ENCODE peak calls at places on chromosomes 13 and 19, in eight cellular contexts. M is GM23248, B is fibroblast of lung, D is endothelial cell of umbilical vein, N is MM.1S, V is hepatocyte, L is HCT116, Z is PC-3. K is an unnamed sample. For H3K27me3, the result is how much of the 10 kb centered on the place peaks cover.

GRCh38 chr19:16320987-16321386 is 3.6 kb upstream of the KLF2 start:
- DNase-seq in N (no peak), B (peak), M (no peak), V (no peak), Z (peak), L (no peak), D (no peak), K (no peak)

GRCh38 chr13:38417727-38418126 is 68.1 kb downstream of the UFM1 start:
- DNase-seq in D (no peak), Z (peak), M (peak), N (peak), B (no peak), V (peak), L (no peak), K (peak)

GRCh38 chr19:9958451-9958850 is 22.1 kb upstream of the OLFM2 start:
- DNase-seq in Z (no peak), L (no peak), M (peak), B (peak), V (no peak), D (no peak), N (no peak), K (no peak)

GRCh38 chr19:6273701-6274601 is 5.8 kb downstream of the MLLT1 start:
- DNase-seq in N (no peak), D (peak), M (peak), Z (peak), B (peak), L (no peak), V (peak), K (no peak)

GRCh38 chr19:56869886-56870285 is 29.4 kb upstream of the PEG3 start:
- DNase-seq in V (no peak), B (no peak), M (no peak), N (no peak), Z (no peak), D (no peak), L (no peak), K (no peak)

GRCh38 chr19:58097349-58097748 is 682 bp downstream of the ZSCAN18 start:
- DNase-seq in D (no peak), B (no peak), L (no peak), Z (no peak), V (no peak), N (no peak), M (no peak), K (no peak)

GRCh38 chr19:55624109-55625003 is at the start of gene ZNF784:
- DNase-seq in N (peak), M (peak), D (peak), B (peak), L (peak), V (peak), Z (peak), K (peak)

GRCh38 chr13:101139076-101139475 is 277.2 kb downstream of the NALCN start:
- DNase-seq in D (no peak), V (no peak), B (peak), M (peak), N (no peak), Z (no peak), L (no peak), K (no peak)

GRCh38 chr19:37980419-37980975 is 73.5 kb downstream of the SIPA1L3 start:
- DNase-seq in V (no peak), D (no peak), N (no peak), L (no peak), B (peak), Z (no peak), M (no peak), K (no peak)

GRCh38 chr13:42041684-42042035 is 6.8 kb upstream of the DGKH start:
- DNase-seq in M (peak), N (no peak), D (no peak), Z (peak), B (peak), V (peak), L (no peak), K (peak)

GRCh38 chr19:31616031-31616430 is 266.8 kb upstream of the TSHZ3 start:
- DNase-seq in Z (no peak), V (no peak), N (no peak), D (no peak), B (peak), L (no peak), M (no peak), K (no peak)

DNA sequence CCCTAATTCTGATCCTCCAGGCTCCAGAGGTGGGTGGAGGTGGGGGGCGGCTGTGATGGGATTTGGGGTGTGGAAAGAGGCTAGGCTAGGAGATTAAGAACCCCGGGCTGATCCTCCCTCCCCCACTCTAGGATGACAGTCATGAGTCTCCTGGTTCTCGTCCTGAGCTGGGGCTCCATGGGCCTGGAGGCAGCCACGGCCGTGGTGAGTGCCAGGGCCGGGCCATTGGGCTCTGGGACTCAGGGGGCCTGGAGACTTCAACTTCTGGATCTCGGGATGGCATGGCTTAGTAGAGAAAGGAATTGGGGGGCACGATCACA is 13.9 kb downstream of the TTYH1 start:
- DNase-seq in L (no peak), D (no peak), Z (no peak), V (no peak), M (no peak), N (no peak), B (no peak), K (no peak)
- H3K27me3 ChIP-seq in L (under half), D (under half), Z (under half), V (under half), M (under half), N (half or more), B (under half), K (under half)

GRCh38 chr19:18109731-18110671 is 12.4 kb downstream of the MAST3 start:
- DNase-seq in V (peak), M (peak), D (no peak), N (peak), L (no peak), B (no peak), Z (peak), K (peak)
- TF ChIP-seq EZH2 in V (no peak), M (no peak), D (no peak), N (no peak), L (no peak), B (no peak), Z (no peak), K (no peak)

DNA sequence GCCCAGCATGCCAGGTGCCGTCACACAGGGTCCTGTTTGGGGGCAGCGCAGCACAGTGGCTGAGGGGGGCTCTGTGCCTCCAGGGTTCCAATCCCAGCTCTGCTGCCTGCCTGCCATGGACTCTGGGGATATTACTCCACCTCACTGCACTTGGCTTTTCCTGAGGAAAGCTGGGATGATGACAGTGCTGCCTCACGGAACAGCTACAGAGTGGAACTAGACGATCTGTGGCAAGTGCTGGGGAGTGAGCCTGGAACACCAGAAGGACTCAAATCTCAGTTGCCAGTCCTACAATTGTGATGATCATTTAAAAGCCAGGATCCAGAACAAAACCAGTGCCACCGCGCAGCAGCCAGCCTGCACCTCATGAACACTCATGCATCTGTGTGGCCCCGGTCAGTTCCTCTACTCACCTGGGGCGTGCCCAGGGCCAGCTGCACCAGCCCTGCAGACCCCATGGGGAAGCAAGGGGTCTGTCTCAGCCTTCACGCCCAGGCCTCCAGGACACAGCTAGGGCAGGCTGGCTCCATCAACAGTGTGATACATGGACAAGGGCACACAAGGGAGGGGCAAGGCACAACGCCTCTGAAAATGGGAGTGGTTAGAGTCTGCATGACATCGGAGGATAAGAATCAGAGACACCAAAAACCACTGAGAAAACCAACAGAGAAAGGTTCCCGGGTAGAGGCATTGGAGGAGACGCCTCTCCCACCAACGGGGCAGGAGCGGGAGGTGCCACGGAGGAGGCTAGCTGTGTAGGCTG is 55.2 kb downstream of the ATP7B start:
- DNase-seq in N (no peak), L (no peak), B (no peak), M (no peak), V (no peak), D (no peak), Z (no peak), K (no peak)
- H2AFZ ChIP-seq in N (no peak), L (no peak), B (no peak), M (no peak), V (no peak), D (no peak), Z (no peak), K (no peak)

DNA sequence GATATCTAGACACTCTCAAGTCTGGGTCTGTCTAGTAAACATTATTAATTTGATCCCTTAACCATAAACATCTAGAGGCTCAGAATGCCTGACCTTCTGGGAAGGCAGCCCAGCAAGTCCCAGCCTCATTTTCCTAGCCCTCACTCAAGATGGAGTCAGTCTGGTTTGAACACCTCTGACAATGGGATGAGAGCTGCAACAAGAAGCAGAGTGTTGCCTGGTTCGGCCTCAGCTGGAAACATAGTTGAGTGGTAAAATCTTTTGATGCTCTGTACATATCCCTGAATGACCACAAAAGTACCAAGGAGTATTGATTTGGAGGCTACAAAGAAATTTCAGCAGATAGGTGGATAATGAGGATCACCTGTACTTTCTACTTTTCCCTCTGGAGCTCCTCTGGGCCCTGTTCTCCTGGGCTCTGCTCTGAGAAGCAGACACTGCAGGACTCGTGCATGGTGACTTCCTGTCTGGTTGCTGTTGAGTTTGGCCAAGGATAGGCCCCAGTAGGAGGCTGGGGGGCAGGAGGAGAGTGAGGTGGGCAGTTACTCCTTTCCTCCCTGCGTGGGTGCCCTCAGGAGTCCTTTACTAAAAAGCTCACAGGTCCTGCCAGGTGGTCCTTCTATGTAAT is 68.4 kb upstream of the SLC15A1 start:
- DNase-seq in L (no peak), N (no peak), B (no peak), D (no peak), M (peak), V (no peak), Z (no peak), K (no peak)
- H3K27me3 ChIP-seq in L (under half), N (under half), B (under half), D (under half), M (under half), V (under half), Z (under half), K (under half)

GRCh38 chr19:33622809-33623511 is 1.2 kb downstream of the CHST8 start:
- DNase-seq in L (no peak), Z (no peak), N (no peak), D (no peak), B (no peak), M (peak), V (no peak), K (peak)
- TF ChIP-seq EZH2 in L (no peak), Z (peak), N (no peak), D (peak), B (peak), M (no peak), V (peak), K (peak)

DNA sequence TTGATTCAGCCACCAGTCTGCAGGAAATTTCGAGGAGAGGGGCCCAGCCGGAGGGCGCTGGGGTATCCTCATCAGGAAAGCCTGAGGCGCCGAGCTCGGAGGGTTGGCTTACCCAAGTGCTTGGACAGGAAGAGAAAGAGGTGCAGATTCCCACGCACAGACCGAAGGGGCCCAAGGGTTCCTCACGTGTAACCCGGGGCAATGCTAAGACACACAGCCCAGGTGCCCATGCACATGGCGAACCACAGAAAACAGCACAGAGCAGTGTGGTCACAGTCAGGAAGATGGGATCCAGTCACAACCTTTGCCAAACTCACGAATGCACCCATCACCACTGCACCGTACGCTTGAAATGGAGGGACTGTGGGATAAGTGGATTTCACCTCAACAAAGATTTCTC is 30.9 kb downstream of the GRTP1 start:
- DNase-seq in B (no peak), L (no peak), M (no peak), V (no peak), D (no peak), Z (no peak), N (no peak), K (no peak)
- H2AFZ ChIP-seq in B (no peak), L (no peak), M (no peak), V (no peak), D (no peak), Z (no peak), N (no peak), K (no peak)

GRCh38 chr19:4602173-4602788 is 37.0 kb upstream of the TNFAIP8L1 start:
- DNase-seq in N (no peak), Z (no peak), L (no peak), M (no peak), B (no peak), D (no peak), V (no peak), K (no peak)

GRCh38 chr19:4606921-4607678 is 32.2 kb upstream of the TNFAIP8L1 start:
- DNase-seq in V (peak), M (peak), B (no peak), L (no peak), D (peak), Z (no peak), N (no peak), K (peak)

GRCh38 chr19:4606181-4606580 is 33.1 kb upstream of the TNFAIP8L1 start:
- DNase-seq in D (no peak), M (no peak), N (no peak), V (no peak), B (no peak), Z (no peak), L (no peak), K (no peak)

GRCh38 chr19:4602915-4603314 is 36.4 kb upstream of the TNFAIP8L1 start:
- DNase-seq in D (no peak), Z (no peak), B (no peak), V (no peak), N (no peak), M (no peak), L (no peak), K (no peak)

GRCh38 chr19:4604912-4605311 is 34.4 kb upstream of the TNFAIP8L1 start:
- DNase-seq in L (no peak), B (no peak), V (no peak), M (no peak), D (no peak), N (no peak), Z (no peak), K (no peak)
- H3K27me3 ChIP-seq in L (under half), B (under half), V (under half), M (under half), D (under half), N (half or more), Z (under half), K (under half)

GRCh38 chr13:110885966-110886365 is 28.9 kb downstream of the ANKRD10 start:
- DNase-seq in N (no peak), M (no peak), D (no peak), Z (no peak), V (no peak), B (no peak), L (no peak), K (peak)

GRCh38 chr13:110887242-110887954 is 27.5 kb downstream of the ANKRD10 start:
- DNase-seq in B (no peak), L (no peak), N (no peak), V (no peak), Z (no peak), M (no peak), D (no peak), K (no peak)

GRCh38 chr13:110883539-110883938 is 31.3 kb downstream of the ANKRD10 start:
- DNase-seq in Z (no peak), M (no peak), D (no peak), L (no peak), B (no peak), N (no peak), V (no peak), K (no peak)

GRCh38 chr13:110886475-110887241 is 28.2 kb downstream of the ANKRD10 start:
- DNase-seq in L (no peak), M (no peak), B (no peak), V (no peak), D (no peak), N (no peak), Z (no peak), K (no peak)

GRCh38 chr13:110885516-110885915 is 29.4 kb downstream of the ANKRD10 start:
- DNase-seq in Z (no peak), B (no peak), D (no peak), M (no peak), N (no peak), L (no peak), V (no peak), K (no peak)
- TF ChIP-seq EZH2 in Z (no peak), B (no peak), D (no peak), M (no peak), N (no peak), L (no peak), V (no peak), K (no peak)